ENCODE peak calls at places on chromosomes 6 and 20, in five cellular contexts. One of them, this sample, is unnamed.

GRCh38 chr6:34195726-34196115 is 41.0 kb upstream of the HMGA1 start:
- DNase-seq in SHP77 treated with DMSO at 0.1 percent for 48 hours: no peak
- DNase-seq in iris pigment epithelial cell: no peak
- DNase-seq in kidney epithelial cell: no peak
- DNase-seq in GM23338: no peak
- DNase-seq in this sample: no peak

GRCh38 chr6:145814035-145814500 is 527 bp downstream of the FBXO30 start:
- DNase-seq in SHP77 treated with DMSO at 0.1 percent for 48 hours: no peak
- DNase-seq in iris pigment epithelial cell: no peak
- DNase-seq in kidney epithelial cell: no peak
- DNase-seq in GM23338: peak; percentile 53
- DNase-seq in this sample: peak; percentile 31

GRCh38 chr6:168158280-168158979 is 79.4 kb upstream of the FRMD1 start:
- DNase-seq in SHP77 treated with DMSO at 0.1 percent for 48 hours: no peak
- DNase-seq in iris pigment epithelial cell: peak; percentile 11
- DNase-seq in kidney epithelial cell: no peak
- DNase-seq in GM23338: no peak
- DNase-seq in this sample: no peak

GRCh38 chr6:7313505-7314165 is 636 bp upstream of the SSR1 start:
- DNase-seq in SHP77 treated with DMSO at 0.1 percent for 48 hours: no peak
- DNase-seq in iris pigment epithelial cell: no peak
- DNase-seq in kidney epithelial cell: no peak
- DNase-seq in GM23338: no peak
- DNase-seq in this sample: no peak

GRCh38 chr20:45917790-45918141 is 5.8 kb upstream of the PLTP start:
- DNase-seq in SHP77 treated with DMSO at 0.1 percent for 48 hours: no peak
- DNase-seq in iris pigment epithelial cell: peak; percentile 56
- DNase-seq in kidney epithelial cell: no peak
- DNase-seq in GM23338: no peak
- DNase-seq in this sample: peak; percentile 54

GRCh38 chr6:139881251-139881650 is 506.8 kb upstream of the CITED2 start:
- DNase-seq in SHP77 treated with DMSO at 0.1 percent for 48 hours: no peak
- DNase-seq in iris pigment epithelial cell: no peak
- DNase-seq in kidney epithelial cell: no peak
- DNase-seq in GM23338: no peak
- DNase-seq in this sample: no peak

GRCh38 chr6:33320315-33321181 is 3.0 kb upstream of the ZBTB22 start:
- DNase-seq in SHP77 treated with DMSO at 0.1 percent for 48 hours: no peak
- DNase-seq in iris pigment epithelial cell: peak; percentile 95
- DNase-seq in kidney epithelial cell: no peak
- DNase-seq in GM23338: peak; percentile 41
- DNase-seq in this sample: peak; percentile 95

GRCh38 chr20:61879694-61880093 is 186.0 kb downstream of the TAF4 start:
- DNase-seq in SHP77 treated with DMSO at 0.1 percent for 48 hours: no peak
- DNase-seq in iris pigment epithelial cell: no peak
- DNase-seq in kidney epithelial cell: no peak
- DNase-seq in GM23338: no peak
- DNase-seq in this sample: no peak

GRCh38 chr20:21352703-21353102 is 44.6 kb downstream of the NKX2-4 start:
- DNase-seq in SHP77 treated with DMSO at 0.1 percent for 48 hours: no peak
- DNase-seq in iris pigment epithelial cell: peak; percentile 90
- DNase-seq in kidney epithelial cell: no peak
- DNase-seq in GM23338: no peak
- DNase-seq in this sample: peak; percentile 73

GRCh38 chr6:170553686-170554085 is 483 bp upstream of the TBP start:
- DNase-seq in SHP77 treated with DMSO at 0.1 percent for 48 hours: no peak
- DNase-seq in iris pigment epithelial cell: peak; percentile 57
- DNase-seq in kidney epithelial cell: peak; percentile 7
- DNase-seq in GM23338: no peak
- DNase-seq in this sample: peak; percentile 61

GRCh38 chr6:157715766-157716171 is 107.3 kb upstream of the SNX9 start:
- DNase-seq in SHP77 treated with DMSO at 0.1 percent for 48 hours: no peak
- DNase-seq in iris pigment epithelial cell: peak; percentile 96
- DNase-seq in kidney epithelial cell: no peak
- DNase-seq in GM23338: no peak
- DNase-seq in this sample: peak; percentile 98

This sample was measured in cardiac fibroblast.